ENCODE peak calls at places on chromosomes 4 and X, in six cellular contexts. L is endodermal cell; H is effector memory CD4-positive, alpha-beta T cell; F is psoas muscle; B is Caco-2; D is aorta. E is an unnamed sample. For H3K36me3, the result is how much of the 10 kb centered on the place peaks cover.

GRCh38 chr4:6591305-6591704 is 16.3 kb downstream of the MAN2B2 start:
- DNase-seq in L (no peak), B (no peak), D (no peak), F (no peak), H (no peak), E (no peak)

GRCh38 chrX:135391734-135392133 is 30.0 kb upstream of the SMIM10L2A start:
- DNase-seq in F (no peak), B (no peak), L (no peak), H (no peak), D (no peak), E (no peak)

GRCh38 chr4:70577220-70577927 is 14.7 kb upstream of the AMBN start:
- DNase-seq in D (no peak), H (no peak), B (peak), L (no peak), F (no peak), E (no peak)

GRCh38 chr4:152896819-152897218 is 39.3 kb upstream of the FHDC1 start:
- DNase-seq in F (no peak), B (no peak), H (no peak), D (no peak), L (no peak), E (no peak)

GRCh38 chrX:23787745-23788118 is 4.8 kb downstream of the SAT1 start:
- DNase-seq in F (no peak), B (no peak), L (no peak), D (no peak), H (no peak), E (no peak)

GRCh38 chr4:147830987-147831386 is 99.1 kb downstream of the ARHGAP10 start:
- DNase-seq in D (no peak), H (no peak), L (no peak), B (no peak), F (no peak), E (no peak)

GRCh38 chr4:108560624-108561023 is 59.8 kb upstream of the RPL34 start:
- DNase-seq in F (no peak), B (no peak), L (no peak), D (no peak), H (no peak), E (no peak)

GRCh38 chr4:156377036-156377700 is 423.5 kb upstream of the CTSO start:
- DNase-seq in L (no peak), D (no peak), B (no peak), F (no peak), H (no peak), E (no peak)

GRCh38 chr4:117874241-117874640 is 160.0 kb upstream of the NDST3 start:
- DNase-seq in H (no peak), D (no peak), L (no peak), B (no peak), F (no peak), E (no peak)

GRCh38 chrX:122552291-122552800 is 631.7 kb upstream of the GRIA3 start:
- DNase-seq in F (no peak), D (no peak), L (no peak), B (no peak), H (no peak), E (no peak)

GRCh38 chr4:31124008-31124645 is 404.0 kb downstream of the PCDH7 start:
- DNase-seq in L (no peak), H (no peak), D (no peak), B (no peak), F (no peak), E (no peak)

GRCh38 chr4:142404191-142404611 is 441.9 kb downstream of the INPP4B start:
- DNase-seq in L (no peak), B (no peak), H (peak), F (peak), D (peak), E (no peak)

GRCh38 chr4:165828928-165829327 is 44.1 kb upstream of the TLL1 start:
- DNase-seq in H (no peak), F (no peak), D (no peak), L (no peak), B (no peak), E (no peak)

GRCh38 chrX:125203379-125203736 is 116.3 kb upstream of the TEX13C start:
- DNase-seq in B (no peak), F (peak), L (peak), H (no peak), D (peak), E (no peak)

GRCh38 chrX:125193921-125194320 is 125.8 kb upstream of the TEX13C start:
- DNase-seq in H (no peak), L (no peak), B (no peak), F (no peak), D (no peak), E (no peak)

GRCh38 chrX:125203737-125204578 is 115.7 kb upstream of the TEX13C start:
- DNase-seq in B (peak), H (no peak), F (peak), L (peak), D (peak), E (no peak)

GRCh38 chrX:125202486-125203378 is 116.9 kb upstream of the TEX13C start:
- DNase-seq in F (no peak), B (no peak), D (no peak), L (no peak), H (no peak), E (no peak)

DNA sequence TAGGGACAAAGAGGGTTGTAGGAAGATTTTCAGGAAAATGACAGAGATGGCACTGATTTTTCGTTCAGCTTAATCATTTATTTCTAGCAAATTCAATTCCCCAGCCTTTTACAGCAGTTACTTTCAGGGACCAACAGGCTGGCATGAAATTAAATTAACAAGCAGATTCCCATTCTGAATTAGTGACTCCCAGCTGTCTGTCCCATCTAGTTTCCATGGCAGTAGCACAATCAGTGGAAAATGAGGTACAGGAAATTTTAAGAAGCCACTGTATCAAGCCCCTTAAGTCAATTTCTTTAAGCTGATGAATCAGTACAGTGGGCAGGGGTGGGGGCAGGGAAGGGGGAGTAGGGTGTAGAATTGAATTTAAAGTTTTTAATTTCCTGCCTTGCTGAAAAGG is 121.1 kb upstream of the TEX13C start:
- DNase-seq in D (no peak), H (no peak), B (no peak), L (no peak), F (no peak), E (no peak)
- H3K4me3 ChIP-seq in D (no peak), H (no peak), B (no peak), L (no peak), F (no peak), E (no peak)

GRCh38 chr4:47891928-47892327 is 22.5 kb downstream of the NFXL1 start:
- DNase-seq in F (no peak), H (no peak), D (no peak), B (no peak), L (no peak), E (no peak)
- H3K36me3 ChIP-seq in F (half or more), H (under half), D (under half), B (under half), L (half or more), E (under half)

GRCh38 chrX:104310084-104310483 is 55.4 kb upstream of the ESX1 start:
- DNase-seq in H (no peak), B (peak), F (no peak), D (no peak), L (no peak), E (no peak)
- H3K4me3 ChIP-seq in H (no peak), B (no peak), F (no peak), D (no peak), L (no peak), E (no peak)

GRCh38 chr4:144688035-144688569 is 42.1 kb downstream of the HHIP start:
- DNase-seq in D (no peak), H (no peak), B (no peak), F (no peak), L (no peak), E (no peak)
- H3K36me3 ChIP-seq in D (under half), H (under half), B (under half), F (under half), L (under half), E (under half)

GRCh38 chrX:15413101-15413500 is 28.9 kb upstream of the VEGFD start:
- DNase-seq in H (no peak), F (no peak), D (no peak), B (no peak), L (no peak), E (no peak)
- H3K4me3 ChIP-seq in H (no peak), F (no peak), D (no peak), B (no peak), L (no peak), E (no peak)

GRCh38 chr4:47786958-47787370 is 50.9 kb downstream of the CORIN start:
- DNase-seq in B (peak), L (no peak), H (no peak), D (no peak), F (no peak), E (no peak)

GRCh38 chr4:47790105-47790504 is 47.8 kb downstream of the CORIN start:
- DNase-seq in H (no peak), B (no peak), D (no peak), F (no peak), L (no peak), E (no peak)

DNA sequence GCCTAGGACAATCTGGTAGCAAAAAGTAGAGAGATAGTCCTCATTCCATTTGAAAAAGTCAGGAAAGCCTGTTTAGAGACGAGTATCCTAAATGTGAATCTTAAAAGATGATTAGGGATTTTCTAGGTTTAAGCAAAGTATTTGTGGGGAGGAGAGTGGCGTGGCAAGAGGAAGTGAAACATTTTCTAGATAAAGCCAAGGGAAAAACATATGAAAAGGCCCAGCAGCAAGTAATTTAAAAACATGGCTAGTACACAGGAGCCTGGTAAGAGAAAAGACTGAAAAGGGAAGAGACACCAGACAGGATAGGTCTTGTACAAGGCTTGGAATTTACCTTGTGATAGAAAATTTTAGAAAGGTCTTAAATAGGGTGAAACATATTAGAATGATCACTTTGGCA is 45.9 kb downstream of the CORIN start:
- DNase-seq in L (no peak), D (no peak), B (no peak), H (no peak), F (no peak), E (no peak)
- H3K36me3 ChIP-seq in L (under half), D (under half), B (under half), H (under half), F (under half), E (under half)

E was measured in CD8-positive, alpha-beta memory T cell.